ENCODE peak calls at places on chromosomes 6 and 20, in four cellular contexts. X is psoas muscle, P is prostate gland, D is neural progenitor cell. Y is an unnamed sample.

GRCh38 chr20:13571662-13572061 is 67.1 kb downstream of the TASP1 start:
- DNase-seq in D (no peak), X (no peak), P (no peak), Y (no peak)

GRCh38 chr20:62303327-62304226 is 780 bp downstream of the ADRM1 start:
- DNase-seq in D (peak), X (no peak), P (no peak), Y (peak)

GRCh38 chr6:128438311-128438916 is 82.0 kb downstream of the PTPRK start:
- DNase-seq in X (no peak), D (peak), P (no peak), Y (no peak)

GRCh38 chr6:37257634-37258404 is at the start of the genes TBC1D22B and TMEM217:
- DNase-seq in P (peak), X (peak), D (peak), Y (peak)

GRCh38 chr6:13526718-13527668 is 39.6 kb upstream of the GFOD1 start:
- DNase-seq in X (peak), D (no peak), P (no peak), Y (peak)

GRCh38 chr6:158272324-158272723 is 39.9 kb upstream of the TULP4 start:
- DNase-seq in X (no peak), P (no peak), D (no peak), Y (no peak)

GRCh38 chr20:29878777-29879442 is 1378.6 kb upstream of the DEFB115 start:
- DNase-seq in D (no peak), X (peak), P (no peak), Y (peak)

GRCh38 chr6:154232013-154232920 is 124.3 kb downstream of the IPCEF1 start:
- DNase-seq in P (no peak), D (no peak), X (no peak), Y (no peak)

GRCh38 chr20:41047975-41048305 is 19.3 kb downstream of the TOP1 start:
- DNase-seq in P (no peak), X (no peak), D (no peak), Y (peak)

GRCh38 chr6:12749531-12750379 is 33.2 kb downstream of the PHACTR1 start:
- DNase-seq in X (no peak), D (peak), P (no peak), Y (no peak)

GRCh38 chr6:12483712-12484111 is 193.6 kb downstream of the EDN1 start:
- DNase-seq in X (no peak), P (no peak), D (no peak), Y (peak)

GRCh38 chr6:132948889-132949288 is 134.5 kb downstream of the RPS12 start:
- DNase-seq in X (no peak), D (no peak), P (no peak), Y (no peak)

GRCh38 chr20:23142162-23143050 is 56.3 kb upstream of the CD93 start:
- DNase-seq in D (no peak), P (no peak), X (peak), Y (peak)

GRCh38 chr20:35398660-35399144 is 13.1 kb downstream of the UQCC1 start:
- DNase-seq in D (peak), P (no peak), X (no peak), Y (no peak)

GRCh38 chr6:19979059-19979458 is 141.9 kb downstream of the ID4 start:
- DNase-seq in P (no peak), D (no peak), X (no peak), Y (no peak)

GRCh38 chr6:34836008-34836407 is 44.1 kb downstream of the BLTP3A start:
- DNase-seq in P (no peak), X (no peak), D (no peak), Y (no peak)

GRCh38 chr20:45470262-45470931 is 844 bp downstream of the WFDC2 start:
- DNase-seq in D (peak), P (peak), X (peak), Y (peak)

GRCh38 chr20:32155017-32155965 is 45.8 kb downstream of the TM9SF4 start:
- DNase-seq in P (peak), D (peak), X (peak), Y (peak)

GRCh38 chr6:28683945-28684538 is 158.4 kb downstream of the GPX5 start:
- DNase-seq in P (peak), X (no peak), D (peak), Y (peak)

GRCh38 chr6:154705471-154706113 is 27.6 kb upstream of the SCAF8 start:
- DNase-seq in X (no peak), D (peak), P (no peak), Y (peak)

GRCh38 chr6:127566671-127567070 is 10.3 kb upstream of the C6orf58 start:
- DNase-seq in D (no peak), X (no peak), P (no peak), Y (no peak)

GRCh38 chr6:38997128-38997761 is 51.3 kb upstream of the GLP1R start:
- DNase-seq in D (peak), X (no peak), P (no peak), Y (peak)

GRCh38 chr6:12113190-12113578 is 101.1 kb downstream of the HIVEP1 start:
- DNase-seq in X (no peak), P (no peak), D (no peak), Y (peak)

GRCh38 chr6:158894192-158894591 is 75.0 kb upstream of the EZR start:
- DNase-seq in P (no peak), X (no peak), D (peak), Y (no peak)

GRCh38 chr20:60054716-60055371 is 96.6 kb downstream of the CDH26 start:
- DNase-seq in D (no peak), P (no peak), X (no peak), Y (no peak)

GRCh38 chr20:23340524-23340923 is 10.1 kb upstream of the NXT1 start:
- DNase-seq in D (peak), X (peak), P (peak), Y (peak)

GRCh38 chr6:75096986-75097385 is 108.9 kb downstream of the COL12A1 start:
- DNase-seq in X (no peak), P (no peak), D (no peak), Y (no peak)

GRCh38 chr6:37840143-37840939 is 20.8 kb downstream of the ZFAND3 start:
- DNase-seq in X (no peak), D (no peak), P (no peak), Y (no peak)

GRCh38 chr6:36320475-36320874 is 16.2 kb downstream of the BNIP5 start:
- DNase-seq in X (no peak), D (no peak), P (no peak), Y (no peak)

GRCh38 chr6:68307301-68307700 is 327.8 kb upstream of the ADGRB3 start:
- DNase-seq in X (no peak), D (no peak), P (no peak), Y (no peak)

GRCh38 chr6:37239950-37240713 is 17.4 kb upstream of the TBC1D22B start:
- DNase-seq in X (peak), D (no peak), P (peak), Y (peak)

GRCh38 chr6:45654673-45655072 is 276.9 kb upstream of the SUPT3H start:
- DNase-seq in D (no peak), P (no peak), X (no peak), Y (no peak)

GRCh38 chr6:85685713-85686112 is 43.0 kb upstream of the SYNCRIP start:
- DNase-seq in X (no peak), P (no peak), D (no peak), Y (peak)

GRCh38 chr6:103367212-103367611 is 1492.5 kb downstream of the HACE1 start:
- DNase-seq in D (peak), X (no peak), P (no peak), Y (no peak)

GRCh38 chr20:61938839-61939690 is 126.6 kb downstream of the TAF4 start:
- DNase-seq in P (no peak), D (no peak), X (peak), Y (no peak)

GRCh38 chr6:116327803-116328527 is 42.8 kb upstream of the DSE start:
- DNase-seq in P (no peak), X (no peak), D (no peak), Y (no peak)

GRCh38 chr6:2085657-2086056 is 159.7 kb downstream of the GMDS start:
- DNase-seq in P (no peak), D (no peak), X (no peak), Y (no peak)

GRCh38 chr20:6632187-6632586 is 135.3 kb upstream of the BMP2 start:
- DNase-seq in X (no peak), D (no peak), P (no peak), Y (peak)

GRCh38 chr20:16263582-16263981 is 309.7 kb downstream of the KIF16B start:
- DNase-seq in D (no peak), P (no peak), X (no peak), Y (no peak)

DNA sequence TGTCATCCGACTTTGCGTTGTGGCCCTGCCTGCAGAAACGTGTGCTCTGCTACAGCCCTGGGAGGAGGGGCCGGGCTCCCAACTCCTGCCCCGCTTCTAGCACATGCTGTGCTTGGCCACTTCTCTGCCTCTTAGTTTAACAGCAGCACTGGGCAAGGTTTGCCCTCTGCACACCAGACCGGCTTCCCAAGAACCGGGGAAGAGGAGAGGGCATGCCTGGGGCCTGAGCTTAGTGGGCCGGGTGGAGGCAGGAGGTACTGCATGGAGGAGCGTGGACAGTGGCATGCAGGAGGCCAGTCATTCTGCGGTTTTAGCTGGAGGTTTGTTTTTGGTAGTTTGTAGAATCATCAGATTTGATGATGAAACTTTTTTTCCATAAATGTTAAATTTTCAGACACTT is 45.5 kb downstream of the CEP43 start:
- DNase-seq in P (no peak), X (no peak), D (no peak), Y (no peak)
- TF ChIP-seq CTCF in P (no peak), X (no peak), D (no peak), Y (no peak)

GRCh38 chr20:34220581-34220980 is 20.6 kb upstream of the ASIP start:
- DNase-seq in X (no peak), D (no peak), P (no peak), Y (no peak)

GRCh38 chr20:34213213-34213612 is 28.0 kb upstream of the ASIP start:
- DNase-seq in X (no peak), D (no peak), P (no peak), Y (peak)

GRCh38 chr20:34216382-34216742 is 24.9 kb upstream of the ASIP start:
- DNase-seq in X (no peak), P (no peak), D (no peak), Y (no peak)

GRCh38 chr20:34211591-34211990 is 29.6 kb upstream of the ASIP start:
- DNase-seq in X (no peak), P (no peak), D (no peak), Y (no peak)

DNA sequence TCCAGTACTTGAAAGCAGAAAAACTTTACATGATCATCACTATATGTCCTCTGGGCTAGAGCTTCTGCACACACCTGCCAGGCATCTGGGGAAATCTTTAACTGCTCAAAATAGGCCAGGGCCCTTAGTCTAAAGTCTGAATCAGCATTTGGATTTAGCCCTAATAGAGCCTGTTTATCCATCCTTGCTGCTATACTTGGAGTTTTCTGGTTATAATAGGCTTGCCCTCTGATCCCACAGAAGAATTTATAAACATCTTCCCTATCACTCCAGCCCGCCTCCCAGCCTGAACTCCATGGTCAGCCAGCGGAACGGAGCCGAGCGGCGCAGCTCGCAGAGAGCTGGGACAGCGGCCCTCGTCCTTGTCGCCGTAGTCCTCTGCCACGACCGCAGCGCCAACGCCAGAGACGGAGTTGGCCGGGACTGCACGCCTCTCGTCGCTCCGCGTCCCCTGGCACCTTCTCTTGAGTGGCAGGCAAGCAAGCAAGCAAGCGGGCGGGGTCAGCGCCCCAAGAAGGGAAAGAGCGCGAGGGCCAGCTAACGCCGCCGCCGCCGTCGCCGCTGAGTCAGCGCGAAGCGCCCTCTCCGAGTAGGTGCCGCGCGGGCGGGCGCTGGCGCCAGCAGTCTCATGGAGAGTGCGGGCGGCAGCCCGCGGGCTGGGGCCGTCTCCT is 25.4 kb upstream of the ASIP start:
- DNase-seq in P (peak), X (peak), D (peak), Y (peak)
- TF ChIP-seq CTCF in P (no peak), X (no peak), D (peak), Y (no peak)

GRCh38 chr20:21114584-21114983 is 8.4 kb upstream of the LINC00237 start:
- DNase-seq in P (no peak), D (no peak), X (no peak), Y (no peak)
- TF ChIP-seq CTCF in P (no peak), D (no peak), X (no peak), Y (no peak)

DNA sequence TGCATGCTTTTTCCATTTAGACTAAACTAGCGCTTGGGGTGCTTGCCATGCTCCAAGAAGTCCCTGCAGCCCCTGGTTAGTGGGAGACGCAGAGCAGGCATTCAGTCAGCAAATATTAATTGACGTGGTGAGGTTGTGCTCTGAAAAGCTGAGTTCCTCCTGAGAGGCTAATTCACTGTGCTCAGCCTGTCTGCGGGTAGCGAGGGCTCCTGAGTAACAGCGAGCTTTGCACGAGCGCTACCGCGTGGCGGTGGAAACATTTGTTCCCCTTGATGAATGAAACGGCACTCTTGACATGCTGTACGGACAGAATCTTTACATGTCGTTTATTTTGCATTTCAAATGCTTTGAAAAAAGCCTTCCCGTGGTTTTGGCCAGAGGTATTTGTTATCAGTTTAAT is 170.6 kb upstream of the AGPAT4 start:
- DNase-seq in D (peak), P (no peak), X (peak), Y (no peak)
- TF ChIP-seq CTCF in D (peak), P (no peak), X (peak), Y (no peak)

Y was measured in GM12865.